ENCODE peak calls at places on chromosomes 2 and 18, in six cellular contexts. S, X, R, Y, Q and A are unnamed samples.

GRCh38 chr2:61753512-61753911 is 100.3 kb downstream of the FAM161A start:
- DNase-seq in R (no peak), Y (no peak), X (no peak), S (no peak), Q (no peak), A (no peak)

GRCh38 chr2:12416600-12416999 is 300.1 kb upstream of the TRIB2 start:
- DNase-seq in Y (peak), Q (peak), X (no peak), R (peak), S (peak), A (peak)

GRCh38 chr18:44969214-44969842 is 288.6 kb downstream of the SETBP1 start:
- DNase-seq in Y (no peak), S (no peak), R (no peak), X (no peak), Q (no peak), A (no peak)

GRCh38 chr2:237909801-237910475 is 50.5 kb downstream of the RAMP1 start:
- DNase-seq in S (no peak), Q (no peak), Y (no peak), X (no peak), R (peak), A (no peak)

GRCh38 chr18:63336366-63337099 is 17.0 kb upstream of the BCL2 start:
- DNase-seq in R (no peak), Q (no peak), X (no peak), Y (no peak), S (peak), A (no peak)

GRCh38 chr2:213101686-213102460 is 49.5 kb downstream of the IKZF2 start:
- DNase-seq in S (no peak), Q (no peak), Y (no peak), X (no peak), R (no peak), A (no peak)

GRCh38 chr2:107553534-107553933 is 273.2 kb upstream of the RGPD4 start:
- DNase-seq in X (no peak), Y (no peak), R (no peak), S (no peak), Q (no peak), A (no peak)

GRCh38 chr2:219736196-219736595 is 108.8 kb downstream of the SLC4A3 start:
- DNase-seq in Y (no peak), X (peak), Q (no peak), S (peak), R (no peak), A (no peak)

GRCh38 chr2:66507673-66508127 is 72.8 kb downstream of the MEIS1 start:
- DNase-seq in X (peak), R (no peak), S (no peak), Q (no peak), Y (no peak), A (no peak)

GRCh38 chr2:240369725-240370585 is 65.5 kb upstream of the GPC1 start:
- DNase-seq in S (peak), Q (no peak), X (peak), R (peak), Y (no peak), A (peak)

GRCh38 chr2:173550143-173550542 is 195.5 kb downstream of the CDCA7 start:
- DNase-seq in R (no peak), X (no peak), Y (no peak), Q (no peak), S (peak), A (no peak)

GRCh38 chr2:226151157-226151556 is 648.5 kb downstream of the IRS1 start:
- DNase-seq in Q (no peak), X (no peak), S (no peak), R (no peak), Y (no peak), A (no peak)

GRCh38 chr2:238123991-238124470 is 14.4 kb upstream of the KLHL30 start:
- DNase-seq in S (no peak), Y (no peak), X (no peak), Q (no peak), R (peak), A (peak)

GRCh38 chr2:141766225-141766624 is 364.6 kb downstream of the LRP1B start:
- DNase-seq in Y (no peak), X (no peak), S (no peak), R (no peak), Q (no peak), A (no peak)

GRCh38 chr18:36693931-36694661 is 134.7 kb downstream of the TPGS2 start:
- DNase-seq in Q (no peak), R (no peak), Y (no peak), S (no peak), X (no peak), A (no peak)

GRCh38 chr2:289362-290089 is 1.6 kb upstream of the ALKAL2 start:
- DNase-seq in R (no peak), X (no peak), Y (no peak), S (peak), Q (no peak), A (peak)

GRCh38 chr2:240946046-240946445 is 39.9 kb downstream of the CROCC2 start:
- DNase-seq in X (no peak), S (no peak), Q (no peak), R (peak), Y (no peak), A (no peak)

GRCh38 chr2:25557179-25558036 is 116.0 kb downstream of the DTNB start:
- DNase-seq in Q (no peak), S (no peak), X (no peak), R (no peak), Y (no peak), A (no peak)

GRCh38 chr2:236955675-236956618 is 129.7 kb upstream of the COPS8 start:
- DNase-seq in Q (no peak), S (no peak), Y (no peak), R (no peak), X (no peak), A (no peak)

GRCh38 chr2:216536725-216537124 is 38.1 kb downstream of the RPL37A start:
- DNase-seq in R (peak), X (peak), Y (no peak), S (no peak), Q (no peak), A (no peak)

GRCh38 chr2:230925879-230926765 is 1.1 kb upstream of the GPR55 start:
- DNase-seq in S (no peak), X (no peak), R (no peak), Q (no peak), Y (peak), A (no peak)

GRCh38 chr2:230913406-230913805 is 11.6 kb downstream of the GPR55 start:
- DNase-seq in R (peak), X (no peak), S (no peak), Q (no peak), Y (no peak), A (peak)

GRCh38 chr18:31596081-31596872 is 4.6 kb downstream of the TTR start:
- DNase-seq in S (no peak), Y (no peak), R (no peak), X (no peak), Q (no peak), A (no peak)